ENCODE peak calls at places on chromosomes 6 and 20, in ten cellular contexts. G is astrocyte of the cerebellum; L is epithelial cell of esophagus; J is WTC11; Q is NCI-H345; O is hypothalamus; K is stimulated activated naive CD4-positive, alpha-beta T cell treated with Interleukin-2 at 50 U/mL for 16 hours; F is breast epithelium; Z is nucleus accumbens; E is brain microvascular endothelial cell. M is an unnamed sample.

GRCh38 chr20:49969946-49970345 is 12.8 kb upstream of the SNAI1 start:
- DNase-seq in K (no peak), J (no peak), L (peak), Z (no peak), Q (no peak), O (no peak), F (no peak), G (no peak), E (no peak), M (no peak)

GRCh38 chr6:4084444-4085328 is 5.7 kb upstream of the FAM217A start:
- DNase-seq in L (no peak), Q (no peak), F (no peak), Z (no peak), J (no peak), E (no peak), O (no peak), K (no peak), G (no peak), M (no peak)

GRCh38 chr20:33713865-33714367 is 6.2 kb downstream of the PXMP4 start:
- DNase-seq in Q (no peak), F (no peak), E (no peak), K (no peak), L (no peak), J (no peak), O (no peak), G (no peak), Z (no peak), M (no peak)

GRCh38 chr6:148002067-148002466 is 340.6 kb upstream of the SASH1 start:
- DNase-seq in E (no peak), L (no peak), K (no peak), G (no peak), F (no peak), Z (no peak), J (no peak), O (no peak), Q (no peak), M (no peak)

GRCh38 chr6:136113736-136114173 is 136.4 kb downstream of the MTFR2 start:
- DNase-seq in Q (peak), K (no peak), G (peak), L (peak), Z (no peak), O (peak), F (no peak), E (peak), J (peak), M (peak)

GRCh38 chr6:3635482-3635881 is 116.0 kb downstream of the PXDC1 start:
- DNase-seq in Z (no peak), E (no peak), Q (no peak), K (no peak), F (no peak), O (no peak), G (no peak), L (no peak), J (no peak), M (no peak)

GRCh38 chr6:137927777-137928218 is 60.7 kb downstream of the TNFAIP3 start:
- DNase-seq in L (no peak), J (no peak), Z (no peak), G (no peak), K (peak), O (no peak), F (no peak), Q (peak), E (peak), M (no peak)

GRCh38 chr6:143575440-143575839 is 63.9 kb upstream of the FUCA2 start:
- DNase-seq in E (peak), Z (no peak), F (peak), O (peak), J (peak), L (peak), Q (peak), G (peak), K (peak), M (peak)